ENCODE peak calls at places on chromosomes 6 and 20, in eight cellular contexts. One of them, this sample, is unnamed.
A peak's percentile ranks its signal among the peaks of the same experiment; 100 is the strongest.

GRCh38 chr6:11918021-11918738 is 93.9 kb upstream of the HIVEP1 start:
- DNase-seq in T47D: peak; percentile 21
- DNase-seq in aorta: no peak
- DNase-seq in progenitor cell of endocrine pancreas: no peak
- DNase-seq in HTR-8/SVneo: no peak
- DNase-seq in cerebellar nuclear complex: no peak
- DNase-seq in effector memory CD8-positive, alpha-beta T cell: no peak
- DNase-seq in ovary: no peak
- DNase-seq in this sample: peak; percentile 87

GRCh38 chr6:145875496-145876244 is 61.1 kb upstream of the FBXO30 start:
- DNase-seq in T47D: no peak
- DNase-seq in aorta: no peak
- DNase-seq in progenitor cell of endocrine pancreas: no peak
- DNase-seq in HTR-8/SVneo: no peak
- DNase-seq in cerebellar nuclear complex: no peak
- DNase-seq in effector memory CD8-positive, alpha-beta T cell: no peak
- DNase-seq in ovary: no peak
- DNase-seq in this sample: no peak

GRCh38 chr6:107668826-107669474 is 155.2 kb downstream of the SCML4 start:
- DNase-seq in T47D: no peak
- DNase-seq in aorta: no peak
- DNase-seq in progenitor cell of endocrine pancreas: no peak
- DNase-seq in HTR-8/SVneo: no peak
- DNase-seq in cerebellar nuclear complex: peak; percentile 44
- DNase-seq in effector memory CD8-positive, alpha-beta T cell: no peak
- DNase-seq in ovary: no peak
- DNase-seq in this sample: no peak

GRCh38 chr6:96899019-96899418 is 1.3 kb upstream of the NDUFAF4 start:
- DNase-seq in T47D: peak; percentile 43
- DNase-seq in aorta: no peak
- DNase-seq in progenitor cell of endocrine pancreas: no peak
- DNase-seq in HTR-8/SVneo: peak; percentile 24
- DNase-seq in cerebellar nuclear complex: no peak
- DNase-seq in effector memory CD8-positive, alpha-beta T cell: no peak
- DNase-seq in ovary: no peak
- DNase-seq in this sample: peak; percentile 4

GRCh38 chr20:48295445-48295903 is 510.2 kb upstream of the SULF2 start:
- DNase-seq in T47D: peak; percentile 83
- DNase-seq in aorta: no peak
- DNase-seq in progenitor cell of endocrine pancreas: no peak
- DNase-seq in HTR-8/SVneo: peak; percentile 97
- DNase-seq in cerebellar nuclear complex: no peak
- DNase-seq in effector memory CD8-positive, alpha-beta T cell: no peak
- DNase-seq in ovary: no peak
- DNase-seq in this sample: peak; percentile 90

GRCh38 chr6:149174962-149175361 is 142.6 kb upstream of the TAB2 start:
- DNase-seq in T47D: no peak
- DNase-seq in aorta: no peak
- DNase-seq in progenitor cell of endocrine pancreas: no peak
- DNase-seq in HTR-8/SVneo: no peak
- DNase-seq in cerebellar nuclear complex: no peak
- DNase-seq in effector memory CD8-positive, alpha-beta T cell: no peak
- DNase-seq in ovary: no peak
- DNase-seq in this sample: no peak

GRCh38 chr6:131923356-131923755 is 27.8 kb downstream of the CCN2 start:
- DNase-seq in T47D: peak; percentile 81
- DNase-seq in aorta: no peak
- DNase-seq in progenitor cell of endocrine pancreas: peak; percentile 54
- DNase-seq in HTR-8/SVneo: no peak
- DNase-seq in cerebellar nuclear complex: no peak
- DNase-seq in effector memory CD8-positive, alpha-beta T cell: peak; percentile 9
- DNase-seq in ovary: peak; percentile 45
- DNase-seq in this sample: no peak

GRCh38 chr6:112128208-112128607 is 40.8 kb downstream of the FAM229B start:
- DNase-seq in T47D: no peak
- DNase-seq in aorta: no peak
- DNase-seq in progenitor cell of endocrine pancreas: no peak
- DNase-seq in HTR-8/SVneo: no peak
- DNase-seq in cerebellar nuclear complex: no peak
- DNase-seq in effector memory CD8-positive, alpha-beta T cell: no peak
- DNase-seq in ovary: no peak
- DNase-seq in this sample: no peak

GRCh38 chr20:14441201-14441600 is 103.8 kb upstream of the FLRT3 start:
- DNase-seq in T47D: no peak
- DNase-seq in aorta: no peak
- DNase-seq in progenitor cell of endocrine pancreas: no peak
- DNase-seq in HTR-8/SVneo: no peak
- DNase-seq in cerebellar nuclear complex: no peak
- DNase-seq in effector memory CD8-positive, alpha-beta T cell: no peak
- DNase-seq in ovary: no peak
- DNase-seq in this sample: no peak

GRCh38 chr20:62587757-62588402 is 54.4 kb upstream of the SLCO4A1 start:
- DNase-seq in T47D: peak; percentile 46
- DNase-seq in aorta: no peak
- DNase-seq in progenitor cell of endocrine pancreas: peak; percentile 41
- DNase-seq in HTR-8/SVneo: peak; percentile 73
- DNase-seq in cerebellar nuclear complex: no peak
- DNase-seq in effector memory CD8-positive, alpha-beta T cell: no peak
- DNase-seq in ovary: no peak
- DNase-seq in this sample: no peak

GRCh38 chr20:57910716-57911115 is 200.9 kb upstream of the PMEPA1 start:
- DNase-seq in T47D: no peak
- DNase-seq in aorta: no peak
- DNase-seq in progenitor cell of endocrine pancreas: no peak
- DNase-seq in HTR-8/SVneo: no peak
- DNase-seq in cerebellar nuclear complex: no peak
- DNase-seq in effector memory CD8-positive, alpha-beta T cell: no peak
- DNase-seq in ovary: no peak
- DNase-seq in this sample: no peak

GRCh38 chr20:33061626-33062025 is 7.9 kb downstream of the BPIFB3 start:
- DNase-seq in T47D: no peak
- DNase-seq in aorta: no peak
- DNase-seq in progenitor cell of endocrine pancreas: no peak
- DNase-seq in HTR-8/SVneo: no peak
- DNase-seq in cerebellar nuclear complex: no peak
- DNase-seq in effector memory CD8-positive, alpha-beta T cell: no peak
- DNase-seq in ovary: no peak
- DNase-seq in this sample: no peak

GRCh38 chr6:56868687-56869086 is 86.2 kb upstream of the BEND6 start:
- DNase-seq in T47D: no peak
- DNase-seq in aorta: no peak
- DNase-seq in progenitor cell of endocrine pancreas: no peak
- DNase-seq in HTR-8/SVneo: peak; percentile 66
- DNase-seq in cerebellar nuclear complex: no peak
- DNase-seq in effector memory CD8-positive, alpha-beta T cell: no peak
- DNase-seq in ovary: no peak
- DNase-seq in this sample: peak; percentile 55

GRCh38 chr6:160973311-160973710 is 18.3 kb upstream of the MAP3K4 start:
- DNase-seq in T47D: no peak
- DNase-seq in aorta: no peak
- DNase-seq in progenitor cell of endocrine pancreas: no peak
- DNase-seq in HTR-8/SVneo: no peak
- DNase-seq in cerebellar nuclear complex: no peak
- DNase-seq in effector memory CD8-positive, alpha-beta T cell: no peak
- DNase-seq in ovary: peak; percentile 54
- DNase-seq in this sample: no peak

GRCh38 chr6:134373282-134373922 is 55.5 kb upstream of the SGK1 start:
- DNase-seq in T47D: no peak
- DNase-seq in aorta: no peak
- DNase-seq in progenitor cell of endocrine pancreas: no peak
- DNase-seq in HTR-8/SVneo: peak; percentile 29
- DNase-seq in cerebellar nuclear complex: no peak
- DNase-seq in effector memory CD8-positive, alpha-beta T cell: no peak
- DNase-seq in ovary: no peak
- DNase-seq in this sample: peak; percentile 57

GRCh38 chr20:21235713-21236445 is 67.3 kb upstream of the XRN2 start:
- DNase-seq in T47D: peak; percentile 87
- DNase-seq in aorta: peak; percentile 84
- DNase-seq in progenitor cell of endocrine pancreas: peak; percentile 45
- DNase-seq in HTR-8/SVneo: peak; percentile 38
- DNase-seq in cerebellar nuclear complex: no peak
- DNase-seq in effector memory CD8-positive, alpha-beta T cell: peak; percentile 54
- DNase-seq in ovary: peak; percentile 40
- DNase-seq in this sample: peak; percentile 8

GRCh38 chr20:49833483-49833882 is 20.9 kb downstream of the SLC9A8 start:
- DNase-seq in T47D: no peak
- DNase-seq in aorta: no peak
- DNase-seq in progenitor cell of endocrine pancreas: no peak
- DNase-seq in HTR-8/SVneo: no peak
- DNase-seq in cerebellar nuclear complex: no peak
- DNase-seq in effector memory CD8-positive, alpha-beta T cell: no peak
- DNase-seq in ovary: no peak
- DNase-seq in this sample: no peak

GRCh38 chr6:2744206-2744771 is 6.4 kb downstream of the MYLK4 start:
- DNase-seq in T47D: peak; percentile 42
- DNase-seq in aorta: no peak
- DNase-seq in progenitor cell of endocrine pancreas: no peak
- DNase-seq in HTR-8/SVneo: no peak
- DNase-seq in cerebellar nuclear complex: peak; percentile 74
- DNase-seq in effector memory CD8-positive, alpha-beta T cell: no peak
- DNase-seq in ovary: no peak
- DNase-seq in this sample: no peak

GRCh38 chr6:157813757-157814455 is 9.1 kb upstream of the SNX9 start:
- DNase-seq in T47D: no peak
- DNase-seq in aorta: no peak
- DNase-seq in progenitor cell of endocrine pancreas: no peak
- DNase-seq in HTR-8/SVneo: no peak
- DNase-seq in cerebellar nuclear complex: no peak
- DNase-seq in effector memory CD8-positive, alpha-beta T cell: no peak
- DNase-seq in ovary: no peak
- DNase-seq in this sample: peak; percentile 80

GRCh38 chr6:115573866-115574265 is 486.8 kb downstream of the FRK start:
- DNase-seq in T47D: no peak
- DNase-seq in aorta: no peak
- DNase-seq in progenitor cell of endocrine pancreas: no peak
- DNase-seq in HTR-8/SVneo: no peak
- DNase-seq in cerebellar nuclear complex: no peak
- DNase-seq in effector memory CD8-positive, alpha-beta T cell: no peak
- DNase-seq in ovary: no peak
- DNase-seq in this sample: no peak

GRCh38 chr6:139277161-139277560 is 14.6 kb downstream of the TXLNB start:
- DNase-seq in T47D: no peak
- DNase-seq in aorta: no peak
- DNase-seq in progenitor cell of endocrine pancreas: no peak
- DNase-seq in HTR-8/SVneo: no peak
- DNase-seq in cerebellar nuclear complex: no peak
- DNase-seq in effector memory CD8-positive, alpha-beta T cell: no peak
- DNase-seq in ovary: no peak
- DNase-seq in this sample: no peak

GRCh38 chr6:23690650-23691049 is 435.4 kb upstream of the NRSN1 start:
- DNase-seq in T47D: no peak
- DNase-seq in aorta: no peak
- DNase-seq in progenitor cell of endocrine pancreas: no peak
- DNase-seq in HTR-8/SVneo: no peak
- DNase-seq in cerebellar nuclear complex: no peak
- DNase-seq in effector memory CD8-positive, alpha-beta T cell: no peak
- DNase-seq in ovary: no peak
- DNase-seq in this sample: no peak

GRCh38 chr6:151160869-151161268 is 78.9 kb upstream of the AKAP12 start:
- DNase-seq in T47D: peak; percentile 69
- DNase-seq in aorta: no peak
- DNase-seq in progenitor cell of endocrine pancreas: no peak
- DNase-seq in HTR-8/SVneo: no peak
- DNase-seq in cerebellar nuclear complex: no peak
- DNase-seq in effector memory CD8-positive, alpha-beta T cell: no peak
- DNase-seq in ovary: no peak
- DNase-seq in this sample: no peak

GRCh38 chr20:32820000-32820697 is 395 bp downstream of the MAPRE1 start:
- DNase-seq in T47D: peak; percentile 46
- DNase-seq in aorta: peak; percentile 91
- DNase-seq in progenitor cell of endocrine pancreas: peak; percentile 95
- DNase-seq in HTR-8/SVneo: peak; percentile 68
- DNase-seq in cerebellar nuclear complex: no peak
- DNase-seq in effector memory CD8-positive, alpha-beta T cell: peak; percentile 78
- DNase-seq in ovary: peak; percentile 87
- DNase-seq in this sample: no peak

GRCh38 chr6:50257322-50257721 is 207.6 kb upstream of the DEFB112 start:
- DNase-seq in T47D: no peak
- DNase-seq in aorta: no peak
- DNase-seq in progenitor cell of endocrine pancreas: no peak
- DNase-seq in HTR-8/SVneo: no peak
- DNase-seq in cerebellar nuclear complex: no peak
- DNase-seq in effector memory CD8-positive, alpha-beta T cell: no peak
- DNase-seq in ovary: no peak
- DNase-seq in this sample: no peak

GRCh38 chr20:710762-711120 is 35.1 kb upstream of the SCRT2 start:
- DNase-seq in T47D: no peak
- DNase-seq in aorta: no peak
- DNase-seq in progenitor cell of endocrine pancreas: no peak
- DNase-seq in HTR-8/SVneo: no peak
- DNase-seq in cerebellar nuclear complex: no peak
- DNase-seq in effector memory CD8-positive, alpha-beta T cell: no peak
- DNase-seq in ovary: no peak
- DNase-seq in this sample: no peak

GRCh38 chr6:52361347-52361944 is 505 bp upstream of the PAQR8 start:
- DNase-seq in T47D: no peak
- DNase-seq in aorta: no peak
- DNase-seq in progenitor cell of endocrine pancreas: no peak
- DNase-seq in HTR-8/SVneo: peak; percentile 26
- DNase-seq in cerebellar nuclear complex: no peak
- DNase-seq in effector memory CD8-positive, alpha-beta T cell: peak; percentile 33
- DNase-seq in ovary: peak; percentile 45
- DNase-seq in this sample: no peak

GRCh38 chr6:128492386-128492785 is 28.0 kb downstream of the PTPRK start:
- DNase-seq in T47D: peak; percentile 28
- DNase-seq in aorta: no peak
- DNase-seq in progenitor cell of endocrine pancreas: no peak
- DNase-seq in HTR-8/SVneo: no peak
- DNase-seq in cerebellar nuclear complex: no peak
- DNase-seq in effector memory CD8-positive, alpha-beta T cell: no peak
- DNase-seq in ovary: no peak
- DNase-seq in this sample: no peak

GRCh38 chr6:1481326-1481725 is 92.0 kb downstream of the FOXF2 start:
- DNase-seq in T47D: peak; percentile 44
- DNase-seq in aorta: no peak
- DNase-seq in progenitor cell of endocrine pancreas: no peak
- DNase-seq in HTR-8/SVneo: peak; percentile 77
- DNase-seq in cerebellar nuclear complex: no peak
- DNase-seq in effector memory CD8-positive, alpha-beta T cell: no peak
- DNase-seq in ovary: no peak
- DNase-seq in this sample: peak; percentile 71

GRCh38 chr6:43076093-43076927 is at the start of gene PTK7:
- DNase-seq in T47D: peak; percentile 70
- DNase-seq in aorta: no peak
- DNase-seq in progenitor cell of endocrine pancreas: peak; percentile 80
- DNase-seq in HTR-8/SVneo: peak; percentile 78
- DNase-seq in cerebellar nuclear complex: no peak
- DNase-seq in effector memory CD8-positive, alpha-beta T cell: no peak
- DNase-seq in ovary: peak; percentile 87
- DNase-seq in this sample: no peak

GRCh38 chr20:327041-327945 is 1.9 kb downstream of the SOX12 start:
- DNase-seq in T47D: peak; percentile 96
- DNase-seq in aorta: peak; percentile 92
- DNase-seq in progenitor cell of endocrine pancreas: peak; percentile 82
- DNase-seq in HTR-8/SVneo: peak; percentile 83
- DNase-seq in cerebellar nuclear complex: peak; percentile 19
- DNase-seq in effector memory CD8-positive, alpha-beta T cell: peak; percentile 51
- DNase-seq in ovary: peak; percentile 95
- DNase-seq in this sample: no peak

GRCh38 chr6:133017581-133017980 is 203.2 kb downstream of the RPS12 start:
- DNase-seq in T47D: no peak
- DNase-seq in aorta: no peak
- DNase-seq in progenitor cell of endocrine pancreas: no peak
- DNase-seq in HTR-8/SVneo: no peak
- DNase-seq in cerebellar nuclear complex: no peak
- DNase-seq in effector memory CD8-positive, alpha-beta T cell: no peak
- DNase-seq in ovary: no peak
- DNase-seq in this sample: no peak

GRCh38 chr6:158046201-158047119 is 64.8 kb downstream of the SYNJ2 start:
- DNase-seq in T47D: no peak
- DNase-seq in aorta: no peak
- DNase-seq in progenitor cell of endocrine pancreas: no peak
- DNase-seq in HTR-8/SVneo: no peak
- DNase-seq in cerebellar nuclear complex: no peak
- DNase-seq in effector memory CD8-positive, alpha-beta T cell: no peak
- DNase-seq in ovary: no peak
- DNase-seq in this sample: no peak

GRCh38 chr20:18001131-18001921 is 32.5 kb downstream of the MGME1 start:
- DNase-seq in T47D: peak; percentile 50
- DNase-seq in aorta: peak; percentile 86
- DNase-seq in progenitor cell of endocrine pancreas: no peak
- DNase-seq in HTR-8/SVneo: no peak
- DNase-seq in cerebellar nuclear complex: no peak
- DNase-seq in effector memory CD8-positive, alpha-beta T cell: no peak
- DNase-seq in ovary: peak; percentile 40
- DNase-seq in this sample: peak; percentile 24